ENCODE peak calls at places on chromosomes 4 and X, in five cellular contexts. F is transverse colon, A is aorta, Y is heart right ventricle, W is colonic mucosa. X is an unnamed sample.

GRCh38 chr4:8176547-8177399 is 18.2 kb upstream of the ABLIM2 start:
- DNase-seq in F (peak), A (peak), Y (peak), W (no peak), X (no peak)

GRCh38 chr4:121711263-121712000 is 14.7 kb upstream of the ANXA5 start:
- DNase-seq in F (peak), A (peak), Y (peak), W (peak), X (peak)

GRCh38 chrX:140756948-140757347 is 47.4 kb downstream of the LINC00632 start:
- DNase-seq in F (no peak), A (no peak), Y (no peak), W (no peak), X (no peak)

GRCh38 chr4:78362310-78362709 is 189.3 kb upstream of the ANXA3 start:
- DNase-seq in F (no peak), A (no peak), Y (no peak), W (no peak), X (no peak)

GRCh38 chr4:87009095-87009648 is 74.4 kb downstream of the AFF1 start:
- DNase-seq in F (peak), A (no peak), Y (no peak), W (peak), X (no peak)

GRCh38 chr4:78022517-78022916 is 34.6 kb upstream of the FRAS1 start:
- DNase-seq in F (no peak), A (no peak), Y (no peak), W (no peak), X (no peak)

GRCh38 chr4:105989411-105990242 is 94.4 kb downstream of the NPNT start:
- DNase-seq in F (no peak), A (no peak), Y (no peak), W (no peak), X (no peak)

GRCh38 chr4:174110180-174110579 is 173.3 kb downstream of the FBXO8 start:
- DNase-seq in F (no peak), A (no peak), Y (no peak), W (no peak), X (no peak)

GRCh38 chr4:86939737-86940141 is 4.9 kb downstream of the AFF1 start:
- DNase-seq in F (peak), A (no peak), Y (no peak), W (no peak), X (no peak)

GRCh38 chr4:73450398-73451004 is 14.5 kb downstream of the AFP start:
- DNase-seq in F (no peak), A (peak), Y (peak), W (no peak), X (no peak)

GRCh38 chr4:156799121-156799589 is 172.4 kb downstream of the PDGFC start:
- DNase-seq in F (no peak), A (no peak), Y (no peak), W (no peak), X (no peak)

GRCh38 chr4:24557036-24558022 is 27.0 kb downstream of the DHX15 start:
- DNase-seq in F (no peak), A (no peak), Y (no peak), W (no peak), X (no peak)

GRCh38 chr4:24770111-24770584 is 25.2 kb upstream of the SOD3 start:
- DNase-seq in F (no peak), A (peak), Y (no peak), W (no peak), X (no peak)

GRCh38 chr4:85543832-85544231 is 68.9 kb downstream of the ARHGAP24 start:
- DNase-seq in F (no peak), A (no peak), Y (no peak), W (no peak), X (no peak)

GRCh38 chr4:89784686-89785227 is 52.2 kb downstream of the SNCA start:
- DNase-seq in F (no peak), A (no peak), Y (no peak), W (no peak), X (no peak)

GRCh38 chr4:74037076-74037475 is 1.4 kb downstream of the CXCL3 start:
- DNase-seq in F (no peak), A (no peak), Y (no peak), W (peak), X (no peak)

GRCh38 chr4:676871-677235 is 2.5 kb downstream of the MYL5 start:
- DNase-seq in F (peak), A (peak), Y (no peak), W (no peak), X (no peak)

GRCh38 chrX:24081661-24082154 is 27.0 kb downstream of the EIF2S3 start:
- DNase-seq in F (peak), A (peak), Y (peak), W (peak), X (peak)

GRCh38 chr4:2934077-2934812 is 29.0 kb downstream of the NOP14 start:
- DNase-seq in F (peak), A (peak), Y (peak), W (peak), X (peak)

GRCh38 chr4:20172070-20172760 is 79.5 kb upstream of the SLIT2 start:
- DNase-seq in F (no peak), A (no peak), Y (no peak), W (no peak), X (no peak)

GRCh38 chrX:71632923-71633657 is 14.8 kb upstream of the CXCR3 start:
- DNase-seq in F (no peak), A (no peak), Y (no peak), W (no peak), X (no peak)

GRCh38 chr4:2253160-2254084 is 8.5 kb downstream of the MXD4 start:
- DNase-seq in F (no peak), A (peak), Y (peak), W (peak), X (peak)

GRCh38 chrX:134938682-134939081 is 52.1 kb upstream of the SMIM10 start:
- DNase-seq in F (no peak), A (no peak), Y (no peak), W (no peak), X (no peak)

GRCh38 chr4:56078866-56079265 is 130.1 kb downstream of the CEP135 start:
- DNase-seq in F (no peak), A (no peak), Y (no peak), W (no peak), X (no peak)

GRCh38 chr4:8081621-8082516 is 76.7 kb downstream of the ABLIM2 start:
- DNase-seq in F (no peak), A (no peak), Y (no peak), W (no peak), X (no peak)

GRCh38 chrX:20442597-20442996 is 175.9 kb upstream of the RPS6KA3 start:
- DNase-seq in F (peak), A (peak), Y (peak), W (peak), X (peak)
- H3K27ac ChIP-seq in F (peak), A (no peak), Y (no peak), W (no peak), X (no peak)

GRCh38 chrX:109732319-109732779 is 708 bp downstream of the ACSL4 start:
- DNase-seq in F (no peak), A (no peak), Y (no peak), W (no peak), X (no peak)
- H3K4me3 ChIP-seq in F (peak), A (peak), Y (peak), W (peak), X (peak)

GRCh38 chr4:146846882-146847281 is 98.8 kb downstream of the TTC29 start:
- DNase-seq in F (no peak), A (no peak), Y (no peak), W (no peak), X (no peak)

GRCh38 chr4:146844761-146845160 is 100.9 kb downstream of the TTC29 start:
- DNase-seq in F (no peak), A (no peak), Y (no peak), W (no peak), X (no peak)
- H3K27ac ChIP-seq in F (no peak), A (no peak), Y (no peak), W (no peak), X (no peak)

GRCh38 chr4:36551697-36552214 is 270.3 kb downstream of the DTHD1 start:
- DNase-seq in F (no peak), A (no peak), Y (no peak), W (no peak), X (no peak)
- H3K4me3 ChIP-seq in F (no peak), A (no peak), Y (no peak), W (no peak), X (no peak)

GRCh38 chr4:147056951-147057630 is 111.4 kb upstream of the TTC29 start:
- DNase-seq in F (no peak), A (no peak), Y (no peak), W (no peak), X (no peak)

GRCh38 chr4:147054241-147054902 is 108.7 kb upstream of the TTC29 start:
- DNase-seq in F (no peak), A (no peak), Y (no peak), W (no peak), X (no peak)

GRCh38 chr4:147057631-147057980 is 111.9 kb upstream of the TTC29 start:
- DNase-seq in F (no peak), A (no peak), Y (no peak), W (no peak), X (no peak)

GRCh38 chr4:147059064-147059731 is 113.5 kb upstream of the TTC29 start:
- DNase-seq in F (no peak), A (no peak), Y (no peak), W (no peak), X (no peak)

GRCh38 chr4:147060171-147060931 is 114.7 kb upstream of the TTC29 start:
- DNase-seq in F (no peak), A (no peak), Y (no peak), W (no peak), X (no peak)
- H3K27ac ChIP-seq in F (no peak), A (no peak), Y (no peak), W (no peak), X (no peak)